ENCODE peak calls at places on chromosomes 16 and 17, in four cellular contexts. H is CD8-positive, alpha-beta T cell; D is pancreas; L is colonic mucosa. J is an unnamed sample. For H3K9me3, the result is how much of the 10 kb centered on the place peaks cover.

GRCh38 chr16:4799171-4799855 is 3.1 kb downstream of the ROGDI start:
- DNase-seq in H (no peak), D (peak), L (no peak), J (no peak)

GRCh38 chr17:17740627-17741237 is 59.5 kb downstream of the RAI1 start:
- DNase-seq in H (peak), D (no peak), L (no peak), J (no peak)

GRCh38 chr16:68000024-68000423 is 740 bp upstream of the DPEP2 start:
- DNase-seq in H (no peak), D (no peak), L (no peak), J (no peak)

GRCh38 chr16:25126820-25127232 is 15.3 kb downstream of the LCMT1 start:
- DNase-seq in H (no peak), D (no peak), L (peak), J (no peak)

GRCh38 chr16:1816396-1817275 is 10.0 kb downstream of the HAGH start:
- DNase-seq in H (no peak), D (peak), L (no peak), J (peak)

GRCh38 chr17:38464251-38464722 is 36.0 kb downstream of the ARHGAP23 start:
- DNase-seq in H (no peak), D (no peak), L (no peak), J (peak)

GRCh38 chr16:78461496-78461938 is 362.1 kb downstream of the WWOX start:
- DNase-seq in H (no peak), D (no peak), L (peak), J (no peak)

GRCh38 chr16:72985148-72985882 is 62.6 kb downstream of the ZFHX3 start:
- DNase-seq in H (no peak), D (no peak), L (no peak), J (peak)

DNA sequence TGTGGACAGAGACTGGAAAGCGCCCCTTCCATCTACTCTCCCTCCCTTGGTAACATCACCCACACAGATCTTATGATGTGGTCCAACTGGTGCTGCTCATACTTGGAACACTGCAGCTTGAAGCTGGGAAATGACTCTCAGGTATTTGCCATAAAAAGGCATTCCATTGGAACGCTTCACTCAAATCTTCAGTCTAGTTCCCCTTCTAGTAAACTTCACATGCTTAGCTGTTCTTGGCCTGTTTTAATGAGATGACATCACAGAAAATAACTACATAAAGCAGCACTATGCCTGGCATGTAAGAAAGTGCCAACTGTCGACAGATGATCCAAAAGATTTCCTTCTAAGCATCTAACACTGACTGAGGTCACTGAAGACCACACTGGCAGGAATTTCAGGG is 9.3 kb downstream of the ZNF263 start:
- DNase-seq in H (no peak), D (no peak), L (no peak), J (no peak)
- H3K9me3 ChIP-seq in H (half or more), D (under half), L (under half), J (under half)

DNA sequence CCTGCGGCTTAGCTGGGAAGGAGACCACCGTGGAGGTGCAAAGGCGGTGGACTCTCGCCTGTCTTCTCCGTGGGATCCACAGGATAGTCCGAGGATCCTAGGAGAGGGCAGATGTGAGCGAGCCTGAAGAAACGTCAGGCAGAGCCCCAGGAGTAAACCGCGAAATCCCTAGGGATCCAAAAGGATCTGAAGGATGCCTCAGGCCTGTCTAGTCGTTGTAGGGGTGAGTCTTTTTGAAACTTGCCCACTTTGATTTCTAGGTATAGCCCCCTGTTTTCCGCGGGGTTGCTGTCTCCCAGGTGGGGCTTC is 576.5 kb downstream of the KCNJ18 start:
- DNase-seq in H (no peak), D (no peak), L (no peak), J (no peak)
- H3K9me3 ChIP-seq in H (under half), D (under half), L (under half), J (under half)

GRCh38 chr17:51091635-51092034 is 29.0 kb downstream of the SPAG9 start:
- DNase-seq in H (no peak), D (no peak), L (no peak), J (no peak)
- H3K9me3 ChIP-seq in H (under half), D (under half), L (under half), J (under half)

GRCh38 chr17:27079660-27080059 is 214.3 kb upstream of the WSB1 start:
- DNase-seq in H (no peak), D (no peak), L (no peak), J (no peak)
- H3K9me3 ChIP-seq in H (under half), D (under half), L (under half), J (under half)

GRCh38 chr17:21676281-21677111 is 15.8 kb upstream of the KCNJ18 start:
- DNase-seq in H (no peak), D (peak), L (no peak), J (peak)
- H3K9me3 ChIP-seq in H (under half), D (under half), L (under half), J (under half)

DNA sequence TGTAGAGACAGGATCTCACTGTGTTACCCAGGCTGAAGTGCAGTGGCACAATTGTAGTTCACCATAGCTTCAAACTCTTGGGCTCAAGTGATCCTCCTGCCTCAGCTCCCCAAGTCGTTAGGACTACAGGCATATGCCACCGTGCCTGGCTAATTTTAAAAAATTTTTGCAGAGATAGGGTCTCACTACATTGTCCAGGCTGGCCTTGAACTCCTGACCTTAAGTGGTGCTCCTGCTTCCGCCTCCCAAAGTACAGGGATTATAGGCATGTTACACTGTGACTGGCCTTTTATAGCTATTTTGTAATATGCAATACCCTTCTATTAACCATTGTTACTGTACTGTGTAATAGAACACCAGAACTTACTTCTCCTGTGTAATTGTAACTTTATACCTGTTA is 139.3 kb upstream of the ZNF267 start:
- DNase-seq in H (no peak), D (no peak), L (no peak), J (no peak)
- H3K9me3 ChIP-seq in H (under half), D (under half), L (under half), J (under half)

GRCh38 chr16:48936811-48937210 is 326.8 kb upstream of the N4BP1 start:
- DNase-seq in H (no peak), D (no peak), L (no peak), J (no peak)
- H3K9me3 ChIP-seq in H (under half), D (under half), L (under half), J (under half)

J was measured in right cardiac atrium.